ENCODE peak calls at places on chromosomes 3 and 15, in four cellular contexts. V is mammary epithelial cell, T is NCI-H1092 treated with DMSO at 0.1 percent for 48 hours, I is myocyte. N is an unnamed sample.

GRCh38 chr15:70169147-70169546 is 71.4 kb upstream of the TLE3 start:
- DNase-seq in V (no peak), T (no peak), I (no peak), N (no peak)

GRCh38 chr3:45575491-45575923 is 19.0 kb upstream of the LIMD1 start:
- DNase-seq in V (peak), T (no peak), I (peak), N (no peak)

GRCh38 chr3:171285287-171285686 is 174.9 kb downstream of the TNIK start:
- DNase-seq in V (peak), T (no peak), I (no peak), N (no peak)

GRCh38 chr3:120170223-120170622 is 76.0 kb upstream of the GSK3B start:
- DNase-seq in V (peak), T (peak), I (peak), N (no peak)

GRCh38 chr3:153354641-153355040 is 192.6 kb downstream of the RAP2B start:
- DNase-seq in V (no peak), T (no peak), I (no peak), N (no peak)

GRCh38 chr15:82048809-82049208 is 3.0 kb upstream of the MEX3B start:
- DNase-seq in V (no peak), T (no peak), I (peak), N (no peak)

GRCh38 chr3:72977463-72977862 is 19.1 kb upstream of the PPP4R2 start:
- DNase-seq in V (no peak), T (no peak), I (peak), N (no peak)

GRCh38 chr3:192482809-192483208 is 244.5 kb downstream of the FGF12 start:
- DNase-seq in V (no peak), T (no peak), I (no peak), N (no peak)

GRCh38 chr3:129123314-129124060 is 1.9 kb upstream of the RAB43 start:
- DNase-seq in V (peak), T (no peak), I (no peak), N (no peak)

GRCh38 chr3:129554356-129555120 is 11.6 kb downstream of the H1-8 start:
- DNase-seq in V (no peak), T (no peak), I (peak), N (no peak)

GRCh38 chr3:21330293-21330692 is 420.7 kb downstream of the ZNF385D start:
- DNase-seq in V (peak), T (no peak), I (no peak), N (no peak)

GRCh38 chr3:69065318-69065964 is 13.3 kb upstream of the TMF1 start:
- DNase-seq in V (no peak), T (no peak), I (no peak), N (no peak)

GRCh38 chr3:47041114-47041513 is 61.6 kb downstream of the NBEAL2 start:
- DNase-seq in V (no peak), T (no peak), I (no peak), N (no peak)

GRCh38 chr3:136075816-136076215 is 110.3 kb downstream of the PPP2R3A start:
- DNase-seq in V (no peak), T (no peak), I (peak), N (no peak)

N was measured in NCI-H748 treated with DMSO at 0.1 percent for 48 hours.